ENCODE peak calls at places on chromosomes 12 and 14, in five cellular contexts. One of them, this sample, is unnamed.

GRCh38 chr12:42769455-42769854 is 179.9 kb upstream of the PRICKLE1 start:
- DNase-seq in lung: no peak
- DNase-seq in NCI-H1105: no peak
- DNase-seq in heart right ventricle: no peak
- DNase-seq in astrocyte of the spinal cord: no peak
- DNase-seq in this sample: no peak

GRCh38 chr14:89625208-89625987 is 208.4 kb upstream of the FOXN3 start:
- DNase-seq in lung: no peak
- DNase-seq in NCI-H1105: peak
- DNase-seq in heart right ventricle: peak
- DNase-seq in astrocyte of the spinal cord: peak
- DNase-seq in this sample: no peak

GRCh38 chr14:34302654-34303053 is 159.4 kb downstream of the SPTSSA start:
- DNase-seq in lung: no peak
- DNase-seq in NCI-H1105: peak
- DNase-seq in heart right ventricle: no peak
- DNase-seq in astrocyte of the spinal cord: peak
- DNase-seq in this sample: no peak

GRCh38 chr12:49609875-49610154 is 4.4 kb upstream of the FAM186B start:
- DNase-seq in lung: no peak
- DNase-seq in NCI-H1105: no peak
- DNase-seq in heart right ventricle: no peak
- DNase-seq in astrocyte of the spinal cord: no peak
- DNase-seq in this sample: peak

GRCh38 chr12:64744422-64745258 is 14.6 kb downstream of the GNS start:
- DNase-seq in lung: no peak
- DNase-seq in NCI-H1105: no peak
- DNase-seq in heart right ventricle: no peak
- DNase-seq in astrocyte of the spinal cord: peak
- DNase-seq in this sample: no peak

GRCh38 chr12:561908-562593 is 101.2 kb downstream of the NINJ2 start:
- DNase-seq in lung: no peak
- DNase-seq in NCI-H1105: no peak
- DNase-seq in heart right ventricle: no peak
- DNase-seq in astrocyte of the spinal cord: no peak
- DNase-seq in this sample: no peak

GRCh38 chr14:52797653-52798052 is 6.2 kb upstream of the GNPNAT1 start:
- DNase-seq in lung: no peak
- DNase-seq in NCI-H1105: no peak
- DNase-seq in heart right ventricle: no peak
- DNase-seq in astrocyte of the spinal cord: no peak
- DNase-seq in this sample: no peak

GRCh38 chr14:91220581-91221000 is 23.9 kb downstream of the GPR68 start:
- DNase-seq in lung: peak
- DNase-seq in NCI-H1105: no peak
- DNase-seq in heart right ventricle: no peak
- DNase-seq in astrocyte of the spinal cord: no peak
- DNase-seq in this sample: no peak

GRCh38 chr12:126107659-126108058 is 1042.4 kb downstream of the AACS start:
- DNase-seq in lung: no peak
- DNase-seq in NCI-H1105: no peak
- DNase-seq in heart right ventricle: no peak
- DNase-seq in astrocyte of the spinal cord: no peak
- DNase-seq in this sample: no peak

GRCh38 chr12:77345336-77345735 is 280.0 kb upstream of the E2F7 start:
- DNase-seq in lung: no peak
- DNase-seq in NCI-H1105: no peak
- DNase-seq in heart right ventricle: no peak
- DNase-seq in astrocyte of the spinal cord: no peak
- DNase-seq in this sample: no peak

GRCh38 chr12:79655036-79655435 is 35.7 kb downstream of the PAWR start:
- DNase-seq in lung: no peak
- DNase-seq in NCI-H1105: no peak
- DNase-seq in heart right ventricle: no peak
- DNase-seq in astrocyte of the spinal cord: no peak
- DNase-seq in this sample: no peak

GRCh38 chr14:94383777-94384176 is 4.6 kb downstream of the SERPINA1 start:
- DNase-seq in lung: no peak
- DNase-seq in NCI-H1105: no peak
- DNase-seq in heart right ventricle: no peak
- DNase-seq in astrocyte of the spinal cord: no peak
- DNase-seq in this sample: no peak

GRCh38 chr12:2900642-2901041 is 10.0 kb downstream of the TULP3 start:
- DNase-seq in lung: no peak
- DNase-seq in NCI-H1105: no peak
- DNase-seq in heart right ventricle: no peak
- DNase-seq in astrocyte of the spinal cord: no peak
- DNase-seq in this sample: no peak

GRCh38 chr14:74508292-74508731 is 14.7 kb downstream of the ISCA2 start:
- DNase-seq in lung: no peak
- DNase-seq in NCI-H1105: no peak
- DNase-seq in heart right ventricle: no peak
- DNase-seq in astrocyte of the spinal cord: no peak
- DNase-seq in this sample: no peak

GRCh38 chr14:55717621-55718020 is 137.6 kb downstream of the KTN1 start:
- DNase-seq in lung: no peak
- DNase-seq in NCI-H1105: no peak
- DNase-seq in heart right ventricle: no peak
- DNase-seq in astrocyte of the spinal cord: no peak
- DNase-seq in this sample: no peak

GRCh38 chr12:726281-727140 is 25.9 kb upstream of the WNK1 start:
- DNase-seq in lung: no peak
- DNase-seq in NCI-H1105: no peak
- DNase-seq in heart right ventricle: no peak
- DNase-seq in astrocyte of the spinal cord: peak
- DNase-seq in this sample: no peak

GRCh38 chr14:86935241-86935640 is 1057.7 kb downstream of the GALC start:
- DNase-seq in lung: no peak
- DNase-seq in NCI-H1105: no peak
- DNase-seq in heart right ventricle: no peak
- DNase-seq in astrocyte of the spinal cord: peak
- DNase-seq in this sample: no peak

GRCh38 chr12:58008658-58009057 is 67.3 kb downstream of the ATP23 start:
- DNase-seq in lung: no peak
- DNase-seq in NCI-H1105: no peak
- DNase-seq in heart right ventricle: no peak
- DNase-seq in astrocyte of the spinal cord: no peak
- DNase-seq in this sample: no peak

GRCh38 chr12:93319523-93320045 is 58.1 kb upstream of the NUDT4 start:
- DNase-seq in lung: no peak
- DNase-seq in NCI-H1105: no peak
- DNase-seq in heart right ventricle: no peak
- DNase-seq in astrocyte of the spinal cord: no peak
- DNase-seq in this sample: no peak

GRCh38 chr14:79040742-79041249 is 870.6 kb downstream of the NRXN3 start:
- DNase-seq in lung: no peak
- DNase-seq in NCI-H1105: no peak
- DNase-seq in heart right ventricle: no peak
- DNase-seq in astrocyte of the spinal cord: no peak
- DNase-seq in this sample: no peak

GRCh38 chr12:84858796-84859195 is 53.8 kb downstream of the SLC6A15 start:
- DNase-seq in lung: no peak
- DNase-seq in NCI-H1105: no peak
- DNase-seq in heart right ventricle: no peak
- DNase-seq in astrocyte of the spinal cord: no peak
- DNase-seq in this sample: no peak

GRCh38 chr14:30796707-30797106 is 77.7 kb upstream of the COCH start:
- DNase-seq in lung: no peak
- DNase-seq in NCI-H1105: no peak
- DNase-seq in heart right ventricle: no peak
- DNase-seq in astrocyte of the spinal cord: no peak
- DNase-seq in this sample: no peak

GRCh38 chr14:101595349-101595748 is 34.1 kb downstream of the DIO3 start:
- DNase-seq in lung: no peak
- DNase-seq in NCI-H1105: no peak
- DNase-seq in heart right ventricle: no peak
- DNase-seq in astrocyte of the spinal cord: no peak
- DNase-seq in this sample: no peak

GRCh38 chr12:90024261-90024660 is 315.6 kb upstream of the ATP2B1 start:
- DNase-seq in lung: no peak
- DNase-seq in NCI-H1105: no peak
- DNase-seq in heart right ventricle: no peak
- DNase-seq in astrocyte of the spinal cord: no peak
- DNase-seq in this sample: no peak

GRCh38 chr12:46944104-46944503 is 118.3 kb upstream of the SLC38A4 start:
- DNase-seq in lung: no peak
- DNase-seq in NCI-H1105: no peak
- DNase-seq in heart right ventricle: no peak
- DNase-seq in astrocyte of the spinal cord: peak
- DNase-seq in this sample: no peak

GRCh38 chr12:87157791-87158190 is 871.4 kb downstream of the C12orf50 start:
- DNase-seq in lung: no peak
- DNase-seq in NCI-H1105: no peak
- DNase-seq in heart right ventricle: no peak
- DNase-seq in astrocyte of the spinal cord: peak
- DNase-seq in this sample: no peak

GRCh38 chr12:46841891-46842290 is 16.1 kb upstream of the SLC38A4 start:
- DNase-seq in lung: no peak
- DNase-seq in NCI-H1105: no peak
- DNase-seq in heart right ventricle: no peak
- DNase-seq in astrocyte of the spinal cord: no peak
- DNase-seq in this sample: no peak

GRCh38 chr14:77883479-77884238 is 83.8 kb downstream of the ADCK1 start:
- DNase-seq in lung: no peak
- DNase-seq in NCI-H1105: peak
- DNase-seq in heart right ventricle: no peak
- DNase-seq in astrocyte of the spinal cord: no peak
- DNase-seq in this sample: no peak

GRCh38 chr14:104870368-104871144 is 5.5 kb downstream of the CEP170B start:
- DNase-seq in lung: no peak
- DNase-seq in NCI-H1105: no peak
- DNase-seq in heart right ventricle: peak
- DNase-seq in astrocyte of the spinal cord: no peak
- DNase-seq in this sample: peak

GRCh38 chr12:52020126-52020525 is 13.4 kb downstream of the TAMALIN start:
- DNase-seq in lung: no peak
- DNase-seq in NCI-H1105: no peak
- DNase-seq in heart right ventricle: no peak
- DNase-seq in astrocyte of the spinal cord: no peak
- DNase-seq in this sample: no peak

GRCh38 chr14:38866461-38866860 is 236.6 kb downstream of the SEC23A start:
- DNase-seq in lung: no peak
- DNase-seq in NCI-H1105: peak
- DNase-seq in heart right ventricle: no peak
- DNase-seq in astrocyte of the spinal cord: no peak
- DNase-seq in this sample: no peak

This sample was measured in OCI-LY7.